ENCODE peak calls at places on chromosome 16, in eight cellular contexts. One of them, this sample, is unnamed.

GRCh38 chr16:67086829-67087228 is 22.9 kb upstream of the PHAF1 start:
- DNase-seq in activated CD8-positive, alpha-beta T cell treated with anti-CD3 and anti-CD28 coated beads, Interleukin-2, amount 10 ng/mL, durations not matched to agents 7 days and 5 days: no peak
- DNase-seq in left colon: no peak
- DNase-seq in breast epithelium: no peak
- DNase-seq in stimulated activated CD4-positive, alpha-beta T cell treated with anti-CD3 and anti-CD28 coated beads, Interleukin-4, amount 100 ng/mL, for 48 hours: no peak
- DNase-seq in IMR-90: peak; percentile 69
- DNase-seq in EH: peak; percentile 44
- DNase-seq in AG08395: no peak
- DNase-seq in this sample: no peak

GRCh38 chr16:86854895-86855294 is 276.5 kb downstream of the FOXL1 start:
- DNase-seq in activated CD8-positive, alpha-beta T cell treated with anti-CD3 and anti-CD28 coated beads, Interleukin-2, amount 10 ng/mL, durations not matched to agents 7 days and 5 days: no peak
- DNase-seq in IMR-90: peak; percentile 77
- DNase-seq in AG08395: peak; percentile 31
- DNase-seq in stimulated activated CD4-positive, alpha-beta T cell treated with anti-CD3 and anti-CD28 coated beads, Interleukin-4, amount 100 ng/mL, for 48 hours: no peak
- DNase-seq in left colon: no peak
- DNase-seq in breast epithelium: no peak
- DNase-seq in EH: peak; percentile 65
- DNase-seq in this sample: peak; percentile 50

GRCh38 chr16:13063457-13063856 is 162.1 kb downstream of the SHISA9 start:
- DNase-seq in activated CD8-positive, alpha-beta T cell treated with anti-CD3 and anti-CD28 coated beads, Interleukin-2, amount 10 ng/mL, durations not matched to agents 7 days and 5 days: no peak
- DNase-seq in breast epithelium: no peak
- DNase-seq in EH: no peak
- DNase-seq in AG08395: no peak
- DNase-seq in stimulated activated CD4-positive, alpha-beta T cell treated with anti-CD3 and anti-CD28 coated beads, Interleukin-4, amount 100 ng/mL, for 48 hours: no peak
- DNase-seq in left colon: no peak
- DNase-seq in IMR-90: no peak
- DNase-seq in this sample: no peak

GRCh38 chr16:28193530-28194423 is 18.0 kb downstream of the XPO6 start:
- DNase-seq in left colon: no peak
- DNase-seq in stimulated activated CD4-positive, alpha-beta T cell treated with anti-CD3 and anti-CD28 coated beads, Interleukin-4, amount 100 ng/mL, for 48 hours: no peak
- DNase-seq in AG08395: peak; percentile 86
- DNase-seq in IMR-90: peak; percentile 98
- DNase-seq in EH: peak; percentile 97
- DNase-seq in activated CD8-positive, alpha-beta T cell treated with anti-CD3 and anti-CD28 coated beads, Interleukin-2, amount 10 ng/mL, durations not matched to agents 7 days and 5 days: no peak
- DNase-seq in breast epithelium: no peak
- DNase-seq in this sample: peak; percentile 83

GRCh38 chr16:54165174-54165911 is 121.2 kb downstream of the IRX3 start:
- DNase-seq in breast epithelium: no peak
- DNase-seq in AG08395: no peak
- DNase-seq in IMR-90: no peak
- DNase-seq in EH: no peak
- DNase-seq in activated CD8-positive, alpha-beta T cell treated with anti-CD3 and anti-CD28 coated beads, Interleukin-2, amount 10 ng/mL, durations not matched to agents 7 days and 5 days: no peak
- DNase-seq in stimulated activated CD4-positive, alpha-beta T cell treated with anti-CD3 and anti-CD28 coated beads, Interleukin-4, amount 100 ng/mL, for 48 hours: no peak
- DNase-seq in left colon: no peak
- DNase-seq in this sample: no peak

GRCh38 chr16:17578921-17579876 is 108.4 kb upstream of the XYLT1 start:
- DNase-seq in stimulated activated CD4-positive, alpha-beta T cell treated with anti-CD3 and anti-CD28 coated beads, Interleukin-4, amount 100 ng/mL, for 48 hours: peak; percentile 40
- DNase-seq in left colon: peak; percentile 54
- DNase-seq in EH: peak; percentile 90
- DNase-seq in breast epithelium: peak; percentile 55
- DNase-seq in IMR-90: peak; percentile 86
- DNase-seq in activated CD8-positive, alpha-beta T cell treated with anti-CD3 and anti-CD28 coated beads, Interleukin-2, amount 10 ng/mL, durations not matched to agents 7 days and 5 days: peak; percentile 76
- DNase-seq in AG08395: peak; percentile 87
- DNase-seq in this sample: peak; percentile 83

GRCh38 chr16:49844399-49844798 is 11.5 kb downstream of the ZNF423 start:
- DNase-seq in activated CD8-positive, alpha-beta T cell treated with anti-CD3 and anti-CD28 coated beads, Interleukin-2, amount 10 ng/mL, durations not matched to agents 7 days and 5 days: no peak
- DNase-seq in IMR-90: no peak
- DNase-seq in left colon: no peak
- DNase-seq in AG08395: no peak
- DNase-seq in stimulated activated CD4-positive, alpha-beta T cell treated with anti-CD3 and anti-CD28 coated beads, Interleukin-4, amount 100 ng/mL, for 48 hours: no peak
- DNase-seq in breast epithelium: no peak
- DNase-seq in EH: no peak
- DNase-seq in this sample: no peak

GRCh38 chr16:68396481-68396880 is 51.8 kb downstream of the SMPD3 start:
- DNase-seq in AG08395: peak; percentile 72
- DNase-seq in breast epithelium: peak; percentile 24
- DNase-seq in activated CD8-positive, alpha-beta T cell treated with anti-CD3 and anti-CD28 coated beads, Interleukin-2, amount 10 ng/mL, durations not matched to agents 7 days and 5 days: peak; percentile 66
- DNase-seq in stimulated activated CD4-positive, alpha-beta T cell treated with anti-CD3 and anti-CD28 coated beads, Interleukin-4, amount 100 ng/mL, for 48 hours: peak; percentile 17
- DNase-seq in IMR-90: peak; percentile 58
- DNase-seq in left colon: peak; percentile 71
- DNase-seq in EH: peak; percentile 68
- DNase-seq in this sample: peak; percentile 49

GRCh38 chr16:57683599-57684545 is 10.7 kb upstream of the DRC7 start:
- DNase-seq in IMR-90: no peak
- DNase-seq in EH: no peak
- DNase-seq in AG08395: no peak
- DNase-seq in activated CD8-positive, alpha-beta T cell treated with anti-CD3 and anti-CD28 coated beads, Interleukin-2, amount 10 ng/mL, durations not matched to agents 7 days and 5 days: no peak
- DNase-seq in left colon: no peak
- DNase-seq in stimulated activated CD4-positive, alpha-beta T cell treated with anti-CD3 and anti-CD28 coated beads, Interleukin-4, amount 100 ng/mL, for 48 hours: no peak
- DNase-seq in breast epithelium: no peak
- DNase-seq in this sample: no peak

GRCh38 chr16:30948956-30949654 is at the start of gene ORAI3:
- DNase-seq in EH: peak; percentile 74
- DNase-seq in IMR-90: peak; percentile 44
- DNase-seq in activated CD8-positive, alpha-beta T cell treated with anti-CD3 and anti-CD28 coated beads, Interleukin-2, amount 10 ng/mL, durations not matched to agents 7 days and 5 days: peak; percentile 61
- DNase-seq in breast epithelium: peak; percentile 68
- DNase-seq in AG08395: peak; percentile 65
- DNase-seq in stimulated activated CD4-positive, alpha-beta T cell treated with anti-CD3 and anti-CD28 coated beads, Interleukin-4, amount 100 ng/mL, for 48 hours: no peak
- DNase-seq in left colon: peak; percentile 82
- DNase-seq in this sample: peak; percentile 79

GRCh38 chr16:27398894-27399853 is 2.8 kb upstream of the IL21R start:
- DNase-seq in breast epithelium: no peak
- DNase-seq in stimulated activated CD4-positive, alpha-beta T cell treated with anti-CD3 and anti-CD28 coated beads, Interleukin-4, amount 100 ng/mL, for 48 hours: no peak
- DNase-seq in activated CD8-positive, alpha-beta T cell treated with anti-CD3 and anti-CD28 coated beads, Interleukin-2, amount 10 ng/mL, durations not matched to agents 7 days and 5 days: no peak
- DNase-seq in EH: no peak
- DNase-seq in AG08395: no peak
- DNase-seq in left colon: no peak
- DNase-seq in IMR-90: no peak
- DNase-seq in this sample: no peak

GRCh38 chr16:57528499-57529323 is 7.7 kb downstream of the CCDC102A start:
- DNase-seq in EH: no peak
- DNase-seq in AG08395: no peak
- DNase-seq in stimulated activated CD4-positive, alpha-beta T cell treated with anti-CD3 and anti-CD28 coated beads, Interleukin-4, amount 100 ng/mL, for 48 hours: no peak
- DNase-seq in left colon: peak; percentile 81
- DNase-seq in breast epithelium: no peak
- DNase-seq in IMR-90: no peak
- DNase-seq in activated CD8-positive, alpha-beta T cell treated with anti-CD3 and anti-CD28 coated beads, Interleukin-2, amount 10 ng/mL, durations not matched to agents 7 days and 5 days: no peak
- DNase-seq in this sample: no peak

GRCh38 chr16:19907161-19907992 is 22.7 kb upstream of the GPRC5B start:
- DNase-seq in stimulated activated CD4-positive, alpha-beta T cell treated with anti-CD3 and anti-CD28 coated beads, Interleukin-4, amount 100 ng/mL, for 48 hours: peak; percentile 52
- DNase-seq in activated CD8-positive, alpha-beta T cell treated with anti-CD3 and anti-CD28 coated beads, Interleukin-2, amount 10 ng/mL, durations not matched to agents 7 days and 5 days: peak; percentile 82
- DNase-seq in left colon: peak; percentile 49
- DNase-seq in EH: peak; percentile 66
- DNase-seq in breast epithelium: peak; percentile 29
- DNase-seq in AG08395: peak; percentile 85
- DNase-seq in IMR-90: peak; percentile 64
- DNase-seq in this sample: peak; percentile 57

GRCh38 chr16:67534420-67534819 is 5.8 kb downstream of the RIPOR1 start:
- DNase-seq in activated CD8-positive, alpha-beta T cell treated with anti-CD3 and anti-CD28 coated beads, Interleukin-2, amount 10 ng/mL, durations not matched to agents 7 days and 5 days: no peak
- DNase-seq in EH: no peak
- DNase-seq in AG08395: no peak
- DNase-seq in left colon: no peak
- DNase-seq in IMR-90: no peak
- DNase-seq in breast epithelium: no peak
- DNase-seq in stimulated activated CD4-positive, alpha-beta T cell treated with anti-CD3 and anti-CD28 coated beads, Interleukin-4, amount 100 ng/mL, for 48 hours: no peak
- DNase-seq in this sample: no peak

GRCh38 chr16:61812251-61812650 is 224.0 kb downstream of the CDH8 start:
- DNase-seq in activated CD8-positive, alpha-beta T cell treated with anti-CD3 and anti-CD28 coated beads, Interleukin-2, amount 10 ng/mL, durations not matched to agents 7 days and 5 days: no peak
- DNase-seq in breast epithelium: no peak
- DNase-seq in EH: no peak
- DNase-seq in AG08395: no peak
- DNase-seq in stimulated activated CD4-positive, alpha-beta T cell treated with anti-CD3 and anti-CD28 coated beads, Interleukin-4, amount 100 ng/mL, for 48 hours: no peak
- DNase-seq in left colon: no peak
- DNase-seq in IMR-90: no peak
- DNase-seq in this sample: no peak

GRCh38 chr16:22727285-22728166 is 86.4 kb upstream of the HS3ST2 start:
- DNase-seq in EH: no peak
- DNase-seq in IMR-90: no peak
- DNase-seq in stimulated activated CD4-positive, alpha-beta T cell treated with anti-CD3 and anti-CD28 coated beads, Interleukin-4, amount 100 ng/mL, for 48 hours: no peak
- DNase-seq in left colon: no peak
- DNase-seq in AG08395: no peak
- DNase-seq in activated CD8-positive, alpha-beta T cell treated with anti-CD3 and anti-CD28 coated beads, Interleukin-2, amount 10 ng/mL, durations not matched to agents 7 days and 5 days: no peak
- DNase-seq in breast epithelium: no peak
- DNase-seq in this sample: no peak

GRCh38 chr16:50862818-50863672 is 121.2 kb downstream of the CYLD start:
- DNase-seq in AG08395: no peak
- DNase-seq in IMR-90: no peak
- DNase-seq in EH: no peak
- DNase-seq in breast epithelium: no peak
- DNase-seq in activated CD8-positive, alpha-beta T cell treated with anti-CD3 and anti-CD28 coated beads, Interleukin-2, amount 10 ng/mL, durations not matched to agents 7 days and 5 days: no peak
- DNase-seq in stimulated activated CD4-positive, alpha-beta T cell treated with anti-CD3 and anti-CD28 coated beads, Interleukin-4, amount 100 ng/mL, for 48 hours: no peak
- DNase-seq in left colon: no peak
- DNase-seq in this sample: no peak

GRCh38 chr16:8798174-8798527 is 512 bp downstream of the PMM2 start:
- DNase-seq in breast epithelium: no peak
- DNase-seq in AG08395: peak; percentile 36
- DNase-seq in left colon: no peak
- DNase-seq in stimulated activated CD4-positive, alpha-beta T cell treated with anti-CD3 and anti-CD28 coated beads, Interleukin-4, amount 100 ng/mL, for 48 hours: no peak
- DNase-seq in activated CD8-positive, alpha-beta T cell treated with anti-CD3 and anti-CD28 coated beads, Interleukin-2, amount 10 ng/mL, durations not matched to agents 7 days and 5 days: peak; percentile 39
- DNase-seq in EH: no peak
- DNase-seq in IMR-90: peak; percentile 36
- DNase-seq in this sample: peak; percentile 40

GRCh38 chr16:68368602-68368944 is 57.8 kb downstream of the PRMT7 start:
- DNase-seq in breast epithelium: no peak
- DNase-seq in activated CD8-positive, alpha-beta T cell treated with anti-CD3 and anti-CD28 coated beads, Interleukin-2, amount 10 ng/mL, durations not matched to agents 7 days and 5 days: peak; percentile 44
- DNase-seq in stimulated activated CD4-positive, alpha-beta T cell treated with anti-CD3 and anti-CD28 coated beads, Interleukin-4, amount 100 ng/mL, for 48 hours: no peak
- DNase-seq in EH: no peak
- DNase-seq in AG08395: no peak
- DNase-seq in IMR-90: no peak
- DNase-seq in left colon: no peak
- DNase-seq in this sample: no peak

GRCh38 chr16:70715113-70715711 is 29.4 kb upstream of the MTSS2 start:
- DNase-seq in left colon: peak; percentile 48
- DNase-seq in activated CD8-positive, alpha-beta T cell treated with anti-CD3 and anti-CD28 coated beads, Interleukin-2, amount 10 ng/mL, durations not matched to agents 7 days and 5 days: no peak
- DNase-seq in stimulated activated CD4-positive, alpha-beta T cell treated with anti-CD3 and anti-CD28 coated beads, Interleukin-4, amount 100 ng/mL, for 48 hours: no peak
- DNase-seq in breast epithelium: peak; percentile 91
- DNase-seq in EH: peak; percentile 100
- DNase-seq in IMR-90: peak; percentile 98
- DNase-seq in AG08395: peak; percentile 95
- DNase-seq in this sample: peak; percentile 100

GRCh38 chr16:89360760-89361435 is 129.5 kb downstream of the ANKRD11 start:
- DNase-seq in breast epithelium: no peak
- DNase-seq in stimulated activated CD4-positive, alpha-beta T cell treated with anti-CD3 and anti-CD28 coated beads, Interleukin-4, amount 100 ng/mL, for 48 hours: peak; percentile 61
- DNase-seq in AG08395: no peak
- DNase-seq in EH: no peak
- DNase-seq in IMR-90: no peak
- DNase-seq in left colon: peak; percentile 52
- DNase-seq in activated CD8-positive, alpha-beta T cell treated with anti-CD3 and anti-CD28 coated beads, Interleukin-2, amount 10 ng/mL, durations not matched to agents 7 days and 5 days: peak; percentile 93
- DNase-seq in this sample: no peak

GRCh38 chr16:77195411-77195810 is 3.8 kb upstream of the SYCE1L start:
- DNase-seq in left colon: no peak
- DNase-seq in IMR-90: no peak
- DNase-seq in breast epithelium: no peak
- DNase-seq in activated CD8-positive, alpha-beta T cell treated with anti-CD3 and anti-CD28 coated beads, Interleukin-2, amount 10 ng/mL, durations not matched to agents 7 days and 5 days: no peak
- DNase-seq in AG08395: no peak
- DNase-seq in EH: no peak
- DNase-seq in stimulated activated CD4-positive, alpha-beta T cell treated with anti-CD3 and anti-CD28 coated beads, Interleukin-4, amount 100 ng/mL, for 48 hours: no peak
- DNase-seq in this sample: no peak

GRCh38 chr16:9797306-9797705 is 384.9 kb downstream of the GRIN2A start:
- DNase-seq in IMR-90: no peak
- DNase-seq in EH: peak; percentile 59
- DNase-seq in AG08395: peak; percentile 11
- DNase-seq in breast epithelium: no peak
- DNase-seq in activated CD8-positive, alpha-beta T cell treated with anti-CD3 and anti-CD28 coated beads, Interleukin-2, amount 10 ng/mL, durations not matched to agents 7 days and 5 days: no peak
- DNase-seq in left colon: no peak
- DNase-seq in stimulated activated CD4-positive, alpha-beta T cell treated with anti-CD3 and anti-CD28 coated beads, Interleukin-4, amount 100 ng/mL, for 48 hours: no peak
- DNase-seq in this sample: peak; percentile 98

GRCh38 chr16:81651758-81652718 is 127.1 kb upstream of the PLCG2 start:
- DNase-seq in left colon: no peak
- DNase-seq in IMR-90: no peak
- DNase-seq in stimulated activated CD4-positive, alpha-beta T cell treated with anti-CD3 and anti-CD28 coated beads, Interleukin-4, amount 100 ng/mL, for 48 hours: no peak
- DNase-seq in breast epithelium: no peak
- DNase-seq in AG08395: no peak
- DNase-seq in EH: no peak
- DNase-seq in activated CD8-positive, alpha-beta T cell treated with anti-CD3 and anti-CD28 coated beads, Interleukin-2, amount 10 ng/mL, durations not matched to agents 7 days and 5 days: no peak
- DNase-seq in this sample: no peak

GRCh38 chr16:1078579-1079021 is 6.1 kb downstream of the SSTR5 start:
- DNase-seq in IMR-90: peak; percentile 54
- DNase-seq in activated CD8-positive, alpha-beta T cell treated with anti-CD3 and anti-CD28 coated beads, Interleukin-2, amount 10 ng/mL, durations not matched to agents 7 days and 5 days: no peak
- DNase-seq in EH: no peak
- DNase-seq in left colon: peak; percentile 70
- DNase-seq in stimulated activated CD4-positive, alpha-beta T cell treated with anti-CD3 and anti-CD28 coated beads, Interleukin-4, amount 100 ng/mL, for 48 hours: no peak
- DNase-seq in breast epithelium: peak; percentile 65
- DNase-seq in AG08395: no peak
- DNase-seq in this sample: peak; percentile 79

GRCh38 chr16:78684040-78684611 is 584.7 kb downstream of the WWOX start:
- DNase-seq in stimulated activated CD4-positive, alpha-beta T cell treated with anti-CD3 and anti-CD28 coated beads, Interleukin-4, amount 100 ng/mL, for 48 hours: no peak
- DNase-seq in EH: peak; percentile 51
- DNase-seq in breast epithelium: no peak
- DNase-seq in AG08395: peak; percentile 90
- DNase-seq in IMR-90: peak; percentile 43
- DNase-seq in left colon: no peak
- DNase-seq in activated CD8-positive, alpha-beta T cell treated with anti-CD3 and anti-CD28 coated beads, Interleukin-2, amount 10 ng/mL, durations not matched to agents 7 days and 5 days: no peak
- DNase-seq in this sample: peak; percentile 32

GRCh38 chr16:10619271-10619849 is 39.0 kb upstream of the EMP2 start:
- DNase-seq in EH: no peak
- DNase-seq in AG08395: no peak
- DNase-seq in breast epithelium: peak; percentile 26
- DNase-seq in left colon: peak; percentile 94
- DNase-seq in stimulated activated CD4-positive, alpha-beta T cell treated with anti-CD3 and anti-CD28 coated beads, Interleukin-4, amount 100 ng/mL, for 48 hours: no peak
- DNase-seq in IMR-90: no peak
- DNase-seq in activated CD8-positive, alpha-beta T cell treated with anti-CD3 and anti-CD28 coated beads, Interleukin-2, amount 10 ng/mL, durations not matched to agents 7 days and 5 days: no peak
- DNase-seq in this sample: no peak

GRCh38 chr16:81618661-81619060 is 160.4 kb upstream of the PLCG2 start:
- DNase-seq in IMR-90: no peak
- DNase-seq in EH: no peak
- DNase-seq in AG08395: no peak
- DNase-seq in left colon: no peak
- DNase-seq in stimulated activated CD4-positive, alpha-beta T cell treated with anti-CD3 and anti-CD28 coated beads, Interleukin-4, amount 100 ng/mL, for 48 hours: no peak
- DNase-seq in breast epithelium: no peak
- DNase-seq in activated CD8-positive, alpha-beta T cell treated with anti-CD3 and anti-CD28 coated beads, Interleukin-2, amount 10 ng/mL, durations not matched to agents 7 days and 5 days: no peak
- DNase-seq in this sample: no peak

GRCh38 chr16:89094252-89094901 is 725 bp downstream of the ACSF3 start:
- DNase-seq in activated CD8-positive, alpha-beta T cell treated with anti-CD3 and anti-CD28 coated beads, Interleukin-2, amount 10 ng/mL, durations not matched to agents 7 days and 5 days: no peak
- DNase-seq in left colon: no peak
- DNase-seq in stimulated activated CD4-positive, alpha-beta T cell treated with anti-CD3 and anti-CD28 coated beads, Interleukin-4, amount 100 ng/mL, for 48 hours: no peak
- DNase-seq in AG08395: peak; percentile 23
- DNase-seq in EH: peak; percentile 29
- DNase-seq in breast epithelium: no peak
- DNase-seq in IMR-90: no peak
- DNase-seq in this sample: peak; percentile 49

GRCh38 chr16:87318158-87318644 is 1.0 kb upstream of the C16orf95 start:
- DNase-seq in stimulated activated CD4-positive, alpha-beta T cell treated with anti-CD3 and anti-CD28 coated beads, Interleukin-4, amount 100 ng/mL, for 48 hours: no peak
- DNase-seq in breast epithelium: no peak
- DNase-seq in AG08395: peak; percentile 16
- DNase-seq in activated CD8-positive, alpha-beta T cell treated with anti-CD3 and anti-CD28 coated beads, Interleukin-2, amount 10 ng/mL, durations not matched to agents 7 days and 5 days: no peak
- DNase-seq in IMR-90: peak; percentile 16
- DNase-seq in left colon: no peak
- DNase-seq in EH: peak; percentile 25
- DNase-seq in this sample: peak; percentile 23

GRCh38 chr16:47492428-47493357 is 31.6 kb downstream of the PHKB start:
- DNase-seq in EH: peak; percentile 43
- DNase-seq in AG08395: peak; percentile 66
- DNase-seq in IMR-90: peak; percentile 23
- DNase-seq in stimulated activated CD4-positive, alpha-beta T cell treated with anti-CD3 and anti-CD28 coated beads, Interleukin-4, amount 100 ng/mL, for 48 hours: no peak
- DNase-seq in breast epithelium: no peak
- DNase-seq in left colon: peak; percentile 43
- DNase-seq in activated CD8-positive, alpha-beta T cell treated with anti-CD3 and anti-CD28 coated beads, Interleukin-2, amount 10 ng/mL, durations not matched to agents 7 days and 5 days: no peak
- DNase-seq in this sample: peak; percentile 21

GRCh38 chr16:9846362-9847099 is 335.7 kb downstream of the GRIN2A start:
- DNase-seq in left colon: no peak
- DNase-seq in AG08395: no peak
- DNase-seq in stimulated activated CD4-positive, alpha-beta T cell treated with anti-CD3 and anti-CD28 coated beads, Interleukin-4, amount 100 ng/mL, for 48 hours: no peak
- DNase-seq in EH: no peak
- DNase-seq in activated CD8-positive, alpha-beta T cell treated with anti-CD3 and anti-CD28 coated beads, Interleukin-2, amount 10 ng/mL, durations not matched to agents 7 days and 5 days: no peak
- DNase-seq in IMR-90: no peak
- DNase-seq in breast epithelium: no peak
- DNase-seq in this sample: peak; percentile 18

GRCh38 chr16:8703693-8704092 is 29.3 kb downstream of the ABAT start:
- DNase-seq in left colon: no peak
- DNase-seq in AG08395: no peak
- DNase-seq in EH: no peak
- DNase-seq in IMR-90: no peak
- DNase-seq in stimulated activated CD4-positive, alpha-beta T cell treated with anti-CD3 and anti-CD28 coated beads, Interleukin-4, amount 100 ng/mL, for 48 hours: no peak
- DNase-seq in breast epithelium: no peak
- DNase-seq in activated CD8-positive, alpha-beta T cell treated with anti-CD3 and anti-CD28 coated beads, Interleukin-2, amount 10 ng/mL, durations not matched to agents 7 days and 5 days: no peak
- DNase-seq in this sample: no peak

GRCh38 chr16:85041184-85041928 is 13.8 kb downstream of the KIAA0513 start:
- DNase-seq in stimulated activated CD4-positive, alpha-beta T cell treated with anti-CD3 and anti-CD28 coated beads, Interleukin-4, amount 100 ng/mL, for 48 hours: no peak
- DNase-seq in left colon: no peak
- DNase-seq in IMR-90: no peak
- DNase-seq in breast epithelium: no peak
- DNase-seq in AG08395: no peak
- DNase-seq in EH: no peak
- DNase-seq in activated CD8-positive, alpha-beta T cell treated with anti-CD3 and anti-CD28 coated beads, Interleukin-2, amount 10 ng/mL, durations not matched to agents 7 days and 5 days: no peak
- DNase-seq in this sample: no peak